ENCODE peak calls at places on chromosomes 7 and 10, in seven cellular contexts. N is activated effector memory CD4-positive, alpha-beta T cell treated with anti-CD3 and anti-CD28 coated beads, Interleukin-2, amount 50 U/mL, for 16 hours; L is choroid plexus epithelial cell; G is uterus; S is trophoblast cell; I is germinal center; F is CD4-positive, alpha-beta T cell. Y is an unnamed sample.

GRCh38 chr7:17774248-17774647 is 166.0 kb downstream of the SNX13 start:
- DNase-seq in S (peak), L (peak), N (no peak), G (no peak), F (no peak), I (no peak), Y (no peak)

GRCh38 chr10:55820071-55820470 is 541.0 kb downstream of the ZWINT start:
- DNase-seq in L (no peak), S (no peak), I (no peak), F (no peak), N (no peak), G (no peak), Y (no peak)

GRCh38 chr10:131760416-131761166 is 140.2 kb upstream of the PPP2R2D start:
- DNase-seq in G (no peak), L (no peak), N (no peak), S (no peak), I (no peak), F (no peak), Y (no peak)

GRCh38 chr7:125820495-125820894 is 890.9 kb upstream of the POT1 start:
- DNase-seq in S (no peak), L (no peak), F (no peak), I (no peak), G (no peak), N (no peak), Y (no peak)

GRCh38 chr7:118224521-118224920 is at the start of gene ANKRD7:
- DNase-seq in I (no peak), N (no peak), G (no peak), F (no peak), L (no peak), S (no peak), Y (no peak)

GRCh38 chr10:123391275-123392028 is 237.2 kb downstream of the BUB3 start:
- DNase-seq in L (no peak), N (no peak), F (no peak), I (peak), G (no peak), S (no peak), Y (peak)

GRCh38 chr7:132778761-132779160 is 202.5 kb upstream of the PLXNA4 start:
- DNase-seq in F (no peak), G (no peak), S (no peak), I (no peak), N (no peak), L (no peak), Y (no peak)

GRCh38 chr7:64528770-64529169 is 34.1 kb downstream of the ZNF680 start:
- DNase-seq in S (no peak), G (no peak), F (no peak), L (no peak), N (no peak), I (no peak), Y (no peak)

GRCh38 chr10:110547139-110547761 is 20.2 kb upstream of the SMC3 start:
- DNase-seq in L (peak), G (no peak), I (peak), S (peak), F (no peak), N (no peak), Y (peak)

GRCh38 chr10:46050956-46051355 is 4.9 kb upstream of the MSMB start:
- DNase-seq in N (no peak), S (no peak), I (no peak), G (no peak), L (no peak), F (no peak), Y (no peak)

GRCh38 chr10:119416855-119417254 is 125.7 kb downstream of the RGS10 start:
- DNase-seq in G (peak), S (peak), N (peak), I (peak), L (peak), F (peak), Y (peak)

GRCh38 chr7:38502289-38502688 is 128.9 kb downstream of the AMPH start:
- DNase-seq in I (no peak), L (no peak), S (no peak), F (no peak), G (no peak), N (no peak), Y (no peak)

GRCh38 chr10:11336703-11337102 is 274.7 kb downstream of the USP6NL start:
- DNase-seq in N (no peak), S (peak), F (no peak), I (no peak), L (no peak), G (no peak), Y (no peak)

GRCh38 chr7:80533287-80533686 is 21.4 kb upstream of the GNAT3 start:
- DNase-seq in L (peak), S (no peak), F (no peak), G (no peak), I (no peak), N (no peak), Y (no peak)

GRCh38 chr10:19500959-19501358 is 315.3 kb upstream of the PLXDC2 start:
- DNase-seq in F (no peak), N (no peak), I (no peak), G (no peak), S (peak), L (no peak), Y (no peak)

GRCh38 chr10:54797636-54798395 is 3.2 kb downstream of the PCDH15 start:
- DNase-seq in N (no peak), L (peak), F (no peak), I (no peak), S (no peak), G (no peak), Y (no peak)

GRCh38 chr7:110027385-110027784 is 1063.5 kb upstream of the LRRN3 start:
- DNase-seq in L (no peak), S (peak), I (no peak), N (no peak), G (no peak), F (no peak), Y (no peak)

GRCh38 chr7:51772131-51772530 is 455.5 kb upstream of the COBL start:
- DNase-seq in S (no peak), L (no peak), I (no peak), G (no peak), F (no peak), N (no peak), Y (no peak)

GRCh38 chr10:13560597-13560996 is 26.2 kb upstream of the PRPF18 start:
- DNase-seq in N (no peak), L (peak), S (no peak), F (no peak), I (no peak), G (no peak), Y (no peak)

GRCh38 chr10:130812381-130813148 is 499.0 kb downstream of the TCERG1L start:
- DNase-seq in F (no peak), G (no peak), L (no peak), S (no peak), N (no peak), I (no peak), Y (no peak)

GRCh38 chr7:6226194-6226799 is 46.1 kb downstream of the CYTH3 start:
- DNase-seq in S (peak), L (peak), N (no peak), I (no peak), G (no peak), F (no peak), Y (no peak)

GRCh38 chr7:17415955-17416354 is 117.5 kb downstream of the AHR start:
- DNase-seq in N (no peak), G (no peak), L (no peak), S (no peak), F (no peak), I (no peak), Y (no peak)

GRCh38 chr10:120262857-120263547 is 194.0 kb upstream of the PLPP4 start:
- DNase-seq in I (no peak), S (peak), N (no peak), G (no peak), F (no peak), L (peak), Y (no peak)